ENCODE peak calls at places on chromosomes 2 and 18, in four cellular contexts. E is D721Med, K is neural crest cell, J is body of pancreas. G is an unnamed sample.

GRCh38 chr18:54261894-54262293 is 7.4 kb upstream of the POLI start:
- DNase-seq in E (no peak), K (no peak), J (no peak), G (no peak)

GRCh38 chr2:168044579-168044978 is 202.8 kb downstream of the STK39 start:
- DNase-seq in E (no peak), K (no peak), J (no peak), G (no peak)

GRCh38 chr2:43218221-43218549 is 8.2 kb downstream of the ZFP36L2 start:
- DNase-seq in E (no peak), K (no peak), J (no peak), G (no peak)

GRCh38 chr2:209579236-209579749 is 155.4 kb downstream of the MAP2 start:
- DNase-seq in E (no peak), K (peak), J (no peak), G (no peak)

GRCh38 chr2:160076239-160076638 is 13.8 kb upstream of the PLA2R1 start:
- DNase-seq in E (no peak), K (no peak), J (no peak), G (no peak)

GRCh38 chr2:160331258-160332025 is 131.4 kb upstream of the ITGB6 start:
- DNase-seq in E (no peak), K (no peak), J (no peak), G (no peak)

GRCh38 chr2:191366199-191366598 is 121.0 kb downstream of the MYO1B start:
- DNase-seq in E (no peak), K (no peak), J (no peak), G (no peak)

GRCh38 chr2:105417789-105418475 is 19.1 kb upstream of the FHL2 start:
- DNase-seq in E (no peak), K (no peak), J (no peak), G (no peak)

GRCh38 chr2:108920686-108921085 is 68.3 kb downstream of the EDAR start:
- DNase-seq in E (no peak), K (no peak), J (no peak), G (no peak)

GRCh38 chr2:108919571-108920373 is 69.2 kb downstream of the EDAR start:
- DNase-seq in E (no peak), K (no peak), J (no peak), G (no peak)

GRCh38 chr2:108918156-108918845 is 70.7 kb downstream of the EDAR start:
- DNase-seq in E (peak), K (no peak), J (no peak), G (no peak)

GRCh38 chr2:108917526-108917925 is 71.5 kb downstream of the EDAR start:
- DNase-seq in E (no peak), K (no peak), J (no peak), G (no peak)

DNA sequence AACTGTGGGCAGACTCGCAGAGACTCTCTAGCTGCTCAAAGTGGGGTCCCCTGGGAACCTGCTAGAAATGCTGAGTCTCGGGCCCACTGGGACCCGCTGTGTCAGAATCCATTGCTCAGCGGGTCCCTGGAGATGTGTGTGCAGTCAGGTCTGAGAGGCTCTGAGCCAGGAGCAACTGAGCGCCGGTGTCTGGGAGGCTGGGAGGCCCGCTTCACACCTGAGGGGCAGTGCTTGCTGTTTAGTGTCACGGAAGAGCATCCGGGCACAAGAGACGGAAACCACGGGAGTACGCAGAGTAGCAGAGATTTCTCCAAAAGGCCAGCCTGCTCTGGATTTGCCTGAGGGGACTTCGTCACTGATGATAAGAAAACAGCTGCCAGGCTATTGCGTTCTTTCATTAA is 70.1 kb downstream of the EDAR start:
- DNase-seq in E (no peak), K (no peak), J (no peak), G (no peak)
- TF ChIP-seq CTCF in E (no peak), K (no peak), J (no peak), G (no peak)

GRCh38 chr2:74532222-74532621 is 2.5 kb downstream of the HTRA2 start:
- DNase-seq in E (no peak), K (no peak), J (no peak), G (no peak)
- TF ChIP-seq CTCF in E (peak), K (no peak), J (no peak), G (peak)

GRCh38 chr2:176872406-176872805 is 340.2 kb upstream of the HNRNPA3 start:
- DNase-seq in E (no peak), K (no peak), J (no peak), G (no peak)

GRCh38 chr2:176876493-176877103 is 336.0 kb upstream of the HNRNPA3 start:
- DNase-seq in E (no peak), K (no peak), J (no peak), G (no peak)

DNA sequence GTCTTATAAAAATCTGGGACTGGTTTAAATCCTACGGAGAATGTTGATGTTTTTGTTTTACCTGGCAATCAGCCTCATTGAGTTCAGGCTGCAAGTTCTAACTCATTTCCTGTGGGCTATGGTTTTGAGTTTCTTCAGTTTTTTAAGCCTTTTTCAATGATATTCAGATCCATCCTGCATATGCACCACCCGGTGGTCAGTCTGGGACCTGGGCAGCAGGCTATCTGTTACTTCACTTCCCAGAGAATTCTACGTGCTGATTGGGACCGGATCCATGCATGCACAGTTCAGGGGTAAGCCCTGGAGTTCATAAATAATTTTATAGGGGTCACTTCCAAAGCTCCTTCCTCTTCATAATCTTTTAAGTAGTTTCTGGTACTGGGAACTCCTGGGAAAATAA is 339.2 kb upstream of the HNRNPA3 start:
- DNase-seq in E (no peak), K (no peak), J (no peak), G (no peak)
- TF ChIP-seq CTCF in E (no peak), K (peak), J (no peak), G (peak)

GRCh38 chr2:16021611-16022363 is 81.4 kb downstream of the MYCN start:
- DNase-seq in E (no peak), K (no peak), J (no peak), G (no peak)
- TF ChIP-seq CTCF in E (no peak), K (no peak), J (no peak), G (no peak)

DNA sequence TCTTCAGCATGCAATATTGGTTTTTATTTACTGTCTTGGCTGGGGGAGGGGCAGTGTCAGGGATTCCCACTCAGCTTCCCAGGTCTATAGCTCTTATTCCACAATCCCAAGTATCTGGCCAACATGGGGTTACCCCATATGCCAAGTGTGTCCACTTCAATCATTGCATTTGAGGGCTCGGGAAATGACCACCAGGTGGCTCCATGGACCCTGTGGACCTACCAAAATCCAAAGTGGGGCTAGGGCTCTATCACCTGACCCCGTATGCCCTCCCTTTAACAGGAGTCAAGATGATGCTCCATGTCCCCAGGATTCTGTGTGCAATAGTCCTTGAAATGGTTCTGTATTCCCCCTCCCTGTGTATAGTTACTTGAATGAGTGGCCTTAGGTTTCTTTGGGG is 12.1 kb upstream of the TRAF3IP1 start:
- DNase-seq in E (no peak), K (no peak), J (no peak), G (no peak)
- TF ChIP-seq CTCF in E (peak), K (no peak), J (no peak), G (no peak)

GRCh38 chr2:165905269-165905668 is 48.3 kb downstream of the TTC21B start:
- DNase-seq in E (no peak), K (no peak), J (no peak), G (no peak)

GRCh38 chr2:165901996-165902395 is 51.6 kb downstream of the TTC21B start:
- DNase-seq in E (no peak), K (no peak), J (no peak), G (no peak)

GRCh38 chr2:165901595-165901994 is 52.0 kb downstream of the TTC21B start:
- DNase-seq in E (no peak), K (no peak), J (no peak), G (no peak)

GRCh38 chr2:165903406-165903805 is 50.2 kb downstream of the TTC21B start:
- DNase-seq in E (no peak), K (no peak), J (no peak), G (no peak)

GRCh38 chr2:165902929-165903328 is 50.6 kb downstream of the TTC21B start:
- DNase-seq in E (no peak), K (no peak), J (no peak), G (no peak)
- TF ChIP-seq CTCF in E (no peak), K (no peak), J (no peak), G (no peak)

GRCh38 chr18:44740000-44740399 is 59.3 kb downstream of the SETBP1 start:
- DNase-seq in E (no peak), K (no peak), J (peak), G (no peak)
- TF ChIP-seq CTCF in E (no peak), K (no peak), J (no peak), G (no peak)

G was measured in progenitor cell of endocrine pancreas.